ENCODE peak calls at places on chromosome 1, in eight cellular contexts. One of them, this sample, is unnamed.
A peak's percentile ranks its signal among the peaks of the same experiment; 100 is the strongest.

GRCh38 chr1:204438628-204439027 is 27.0 kb upstream of the PPP1R15B start:
- DNase-seq in tibial nerve: peak; percentile 48
- DNase-seq in NB4: peak; percentile 33
- DNase-seq in gastrocnemius medialis: peak; percentile 80
- DNase-seq in testis: no peak
- DNase-seq in H54: peak; percentile 93
- DNase-seq in sigmoid colon: peak; percentile 93
- DNase-seq in transverse colon: no peak
- DNase-seq in this sample: no peak

GRCh38 chr1:59263116-59263515 is 33.8 kb upstream of the FGGY start:
- DNase-seq in tibial nerve: no peak
- DNase-seq in NB4: no peak
- DNase-seq in gastrocnemius medialis: no peak
- DNase-seq in testis: no peak
- DNase-seq in H54: no peak
- DNase-seq in sigmoid colon: no peak
- DNase-seq in transverse colon: no peak
- DNase-seq in this sample: no peak

GRCh38 chr1:107677674-107678073 is 287.3 kb downstream of the VAV3 start:
- DNase-seq in tibial nerve: no peak
- DNase-seq in NB4: no peak
- DNase-seq in gastrocnemius medialis: no peak
- DNase-seq in testis: no peak
- DNase-seq in H54: no peak
- DNase-seq in sigmoid colon: no peak
- DNase-seq in transverse colon: no peak
- DNase-seq in this sample: no peak

GRCh38 chr1:175126347-175126746 is 58.7 kb downstream of the TNN start:
- DNase-seq in tibial nerve: no peak
- DNase-seq in NB4: no peak
- DNase-seq in gastrocnemius medialis: no peak
- DNase-seq in testis: no peak
- DNase-seq in H54: no peak
- DNase-seq in sigmoid colon: no peak
- DNase-seq in transverse colon: no peak
- DNase-seq in this sample: no peak

GRCh38 chr1:117045644-117046043 is 14.5 kb upstream of the TTF2 start:
- DNase-seq in tibial nerve: no peak
- DNase-seq in NB4: no peak
- DNase-seq in gastrocnemius medialis: no peak
- DNase-seq in testis: no peak
- DNase-seq in H54: no peak
- DNase-seq in sigmoid colon: no peak
- DNase-seq in transverse colon: no peak
- DNase-seq in this sample: no peak

GRCh38 chr1:117674521-117675400 is 68.9 kb downstream of the TENT5C start:
- DNase-seq in tibial nerve: no peak
- DNase-seq in NB4: peak; percentile 73
- DNase-seq in gastrocnemius medialis: no peak
- DNase-seq in testis: peak; percentile 30
- DNase-seq in H54: no peak
- DNase-seq in sigmoid colon: no peak
- DNase-seq in transverse colon: peak; percentile 62
- DNase-seq in this sample: peak; percentile 76

GRCh38 chr1:53326598-53327182 is 1.2 kb downstream of the LRP8 start:
- DNase-seq in tibial nerve: no peak
- DNase-seq in NB4: peak; percentile 87
- DNase-seq in gastrocnemius medialis: no peak
- DNase-seq in testis: no peak
- DNase-seq in H54: peak; percentile 68
- DNase-seq in sigmoid colon: no peak
- DNase-seq in transverse colon: no peak
- DNase-seq in this sample: no peak

GRCh38 chr1:218425647-218426342 is 80.7 kb downstream of the TGFB2 start:
- DNase-seq in tibial nerve: no peak
- DNase-seq in NB4: no peak
- DNase-seq in gastrocnemius medialis: peak; percentile 26
- DNase-seq in testis: no peak
- DNase-seq in H54: peak; percentile 20
- DNase-seq in sigmoid colon: no peak
- DNase-seq in transverse colon: no peak
- DNase-seq in this sample: no peak

GRCh38 chr1:228016653-228017355 is 10.0 kb downstream of the WNT3A start:
- DNase-seq in tibial nerve: no peak
- DNase-seq in NB4: no peak
- DNase-seq in gastrocnemius medialis: no peak
- DNase-seq in testis: no peak
- DNase-seq in H54: no peak
- DNase-seq in sigmoid colon: no peak
- DNase-seq in transverse colon: no peak
- DNase-seq in this sample: no peak

GRCh38 chr1:95115708-95116137 is 1.4 kb upstream of the TLCD4 start:
- DNase-seq in tibial nerve: no peak
- DNase-seq in NB4: peak; percentile 13
- DNase-seq in gastrocnemius medialis: no peak
- DNase-seq in testis: no peak
- DNase-seq in H54: no peak
- DNase-seq in sigmoid colon: no peak
- DNase-seq in transverse colon: no peak
- DNase-seq in this sample: peak; percentile 97

DNA sequence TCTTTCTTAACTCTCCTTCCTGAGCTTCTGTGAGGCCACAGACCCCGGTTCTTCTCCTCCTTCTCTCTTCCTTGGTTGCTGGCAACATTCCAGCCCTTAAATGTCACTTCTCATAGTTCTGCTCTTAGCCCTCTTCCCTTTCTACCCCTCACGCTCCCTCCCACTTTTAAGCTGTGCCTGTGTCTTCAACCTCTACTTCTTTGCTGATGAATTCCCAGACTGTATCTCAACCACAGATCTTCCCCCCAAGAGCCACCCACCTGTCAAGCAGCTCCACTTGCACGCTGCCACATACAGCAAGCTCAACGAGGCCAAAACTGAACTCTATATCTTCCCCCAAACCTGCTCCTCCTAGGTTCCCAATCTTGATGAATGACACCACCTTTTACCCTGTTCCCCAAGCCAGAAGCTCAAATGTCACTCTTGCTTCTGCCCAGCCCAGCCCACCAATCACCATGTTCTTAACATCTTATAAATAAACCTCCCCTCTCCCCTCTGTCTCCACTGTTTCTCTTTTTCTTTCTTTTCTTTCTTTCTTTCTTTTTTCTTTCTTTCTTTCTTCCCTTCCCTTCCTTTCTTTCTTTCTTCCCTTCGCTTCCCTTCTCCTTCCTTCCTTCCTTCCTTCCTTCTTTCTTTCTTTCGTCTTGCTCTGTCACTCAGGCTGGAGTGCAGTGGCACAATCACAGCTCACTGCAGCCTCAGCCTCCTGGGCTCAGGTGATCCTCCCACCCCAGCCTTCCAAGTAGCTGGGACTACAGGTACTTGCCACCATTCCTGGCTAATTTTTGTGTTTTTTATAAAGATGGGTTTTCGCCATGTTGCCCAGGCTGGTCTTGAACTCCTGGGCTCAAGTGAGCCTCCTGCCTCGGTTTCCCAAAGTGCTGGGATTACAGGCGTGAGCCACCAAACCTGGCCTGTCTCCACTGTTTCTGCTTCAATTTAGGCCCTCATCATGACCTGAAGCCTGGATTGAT is 19.8 kb upstream of the PTP4A2 start:
- DNase-seq in tibial nerve: peak; percentile 43
- DNase-seq in NB4: peak; percentile 86
- DNase-seq in gastrocnemius medialis: peak; percentile 11
- DNase-seq in testis: peak; percentile 26
- DNase-seq in H54: no peak
- DNase-seq in sigmoid colon: no peak
- DNase-seq in transverse colon: no peak
- DNase-seq in this sample: peak; percentile 72
- TF ChIP-seq POLR2A in tibial nerve: no peak
- TF ChIP-seq POLR2A in NB4: no peak
- TF ChIP-seq POLR2A in gastrocnemius medialis: no peak
- TF ChIP-seq POLR2A in testis: no peak
- TF ChIP-seq POLR2A in H54: no peak
- TF ChIP-seq POLR2A in sigmoid colon: no peak
- TF ChIP-seq POLR2A in transverse colon: no peak
- TF ChIP-seq POLR2A in this sample: no peak

GRCh38 chr1:154324669-154325582 is at the start of gene ATP8B2:
- DNase-seq in tibial nerve: peak; percentile 68
- DNase-seq in NB4: peak; percentile 70
- DNase-seq in gastrocnemius medialis: peak; percentile 50
- DNase-seq in testis: peak; percentile 89
- DNase-seq in H54: peak; percentile 87
- DNase-seq in sigmoid colon: peak; percentile 88
- DNase-seq in transverse colon: peak; percentile 79
- DNase-seq in this sample: peak; percentile 70

GRCh38 chr1:154327466-154328317 is 2.4 kb downstream of the ATP8B2 start:
- DNase-seq in tibial nerve: no peak
- DNase-seq in NB4: peak; percentile 26
- DNase-seq in gastrocnemius medialis: no peak
- DNase-seq in testis: no peak
- DNase-seq in H54: no peak
- DNase-seq in sigmoid colon: no peak
- DNase-seq in transverse colon: peak; percentile 65
- DNase-seq in this sample: peak; percentile 40

GRCh38 chr1:154324241-154324640 is 1.1 kb upstream of the ATP8B2 start:
- DNase-seq in tibial nerve: no peak
- DNase-seq in NB4: no peak
- DNase-seq in gastrocnemius medialis: no peak
- DNase-seq in testis: no peak
- DNase-seq in H54: no peak
- DNase-seq in sigmoid colon: no peak
- DNase-seq in transverse colon: no peak
- DNase-seq in this sample: no peak

GRCh38 chr1:154326546-154327465 is 1.5 kb downstream of the ATP8B2 start:
- DNase-seq in tibial nerve: peak; percentile 85
- DNase-seq in NB4: peak; percentile 19
- DNase-seq in gastrocnemius medialis: no peak
- DNase-seq in testis: peak; percentile 60
- DNase-seq in H54: peak; percentile 70
- DNase-seq in sigmoid colon: peak; percentile 91
- DNase-seq in transverse colon: no peak
- DNase-seq in this sample: peak; percentile 85

DNA sequence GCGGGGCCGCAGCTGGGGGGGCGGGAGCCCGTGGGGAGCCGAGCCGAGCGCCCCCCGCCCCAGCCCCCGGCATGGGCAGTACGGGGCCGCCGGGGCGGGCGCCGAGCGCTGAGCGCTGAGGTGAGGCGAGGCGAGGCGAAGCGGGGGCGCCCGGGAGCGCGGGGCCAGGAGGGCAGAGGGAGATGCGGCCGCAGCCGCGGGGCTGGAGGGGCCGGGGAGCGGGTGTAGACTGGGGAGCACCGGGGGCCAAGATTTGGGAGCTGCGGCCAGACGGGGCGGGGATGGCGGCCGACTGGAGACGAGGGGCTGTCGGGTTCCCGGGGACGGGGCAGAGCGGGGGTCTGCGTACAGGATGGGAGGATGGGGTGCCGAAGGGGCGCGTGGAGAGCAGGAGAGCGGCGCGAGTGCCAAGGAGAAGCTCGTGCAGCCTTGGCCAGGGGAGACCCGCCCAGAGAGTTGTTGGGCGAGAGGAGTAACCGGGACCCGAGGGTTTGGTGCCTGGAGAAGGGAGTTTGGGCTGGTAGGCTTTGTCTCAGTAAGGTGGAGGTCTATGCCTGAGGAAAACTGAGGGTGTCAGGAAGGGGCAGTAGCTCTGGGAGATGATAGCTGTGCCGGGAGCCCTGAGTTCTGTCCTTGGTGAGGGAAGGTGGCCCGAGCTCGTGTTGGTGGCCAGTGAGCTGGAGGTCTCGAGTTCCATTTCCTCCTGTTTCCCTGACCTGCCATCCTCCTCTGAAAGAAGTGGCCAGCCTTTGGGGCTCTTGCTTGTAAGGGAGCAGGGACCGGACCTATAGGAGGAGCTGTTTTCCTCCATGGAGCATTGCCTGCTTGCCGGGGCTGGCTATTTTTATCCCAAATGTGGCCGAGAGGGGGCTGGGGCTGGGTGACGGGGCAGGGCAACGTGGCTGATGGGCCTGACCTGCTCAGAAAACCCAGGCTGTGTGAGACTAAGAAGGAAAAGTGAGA is 539 bp downstream of the ATP8B2 start:
- DNase-seq in tibial nerve: peak; percentile 81
- DNase-seq in NB4: peak; percentile 63
- DNase-seq in gastrocnemius medialis: peak; percentile 35
- DNase-seq in testis: peak; percentile 83
- DNase-seq in H54: peak; percentile 88
- DNase-seq in sigmoid colon: peak; percentile 86
- DNase-seq in transverse colon: peak; percentile 64
- DNase-seq in this sample: peak; percentile 57
- TF ChIP-seq POLR2A in tibial nerve: peak; percentile 57
- TF ChIP-seq POLR2A in NB4: no peak
- TF ChIP-seq POLR2A in gastrocnemius medialis: peak; percentile 16
- TF ChIP-seq POLR2A in testis: no peak
- TF ChIP-seq POLR2A in H54: peak; percentile 53
- TF ChIP-seq POLR2A in sigmoid colon: no peak
- TF ChIP-seq POLR2A in transverse colon: no peak
- TF ChIP-seq POLR2A in this sample: peak; percentile 25

GRCh38 chr1:159924025-159924790 is 1.1 kb downstream of the TAGLN2 start:
- DNase-seq in tibial nerve: peak; percentile 86
- DNase-seq in NB4: peak; percentile 89
- DNase-seq in gastrocnemius medialis: peak; percentile 68
- DNase-seq in testis: peak; percentile 83
- DNase-seq in H54: peak; percentile 95
- DNase-seq in sigmoid colon: peak; percentile 96
- DNase-seq in transverse colon: peak; percentile 90
- DNase-seq in this sample: peak; percentile 93

GRCh38 chr1:159923203-159924024 is 1.9 kb downstream of the TAGLN2 start:
- DNase-seq in tibial nerve: peak; percentile 78
- DNase-seq in NB4: peak; percentile 89
- DNase-seq in gastrocnemius medialis: peak; percentile 45
- DNase-seq in testis: peak; percentile 87
- DNase-seq in H54: peak; percentile 92
- DNase-seq in sigmoid colon: peak; percentile 91
- DNase-seq in transverse colon: peak; percentile 92
- DNase-seq in this sample: peak; percentile 82

GRCh38 chr1:159921251-159921650 is 4.1 kb downstream of the TAGLN2 start:
- DNase-seq in tibial nerve: no peak
- DNase-seq in NB4: no peak
- DNase-seq in gastrocnemius medialis: no peak
- DNase-seq in testis: no peak
- DNase-seq in H54: no peak
- DNase-seq in sigmoid colon: no peak
- DNase-seq in transverse colon: no peak
- DNase-seq in this sample: peak; percentile 25

GRCh38 chr1:159921700-159922498 is 3.4 kb downstream of the TAGLN2 start:
- DNase-seq in tibial nerve: no peak
- DNase-seq in NB4: no peak
- DNase-seq in gastrocnemius medialis: no peak
- DNase-seq in testis: no peak
- DNase-seq in H54: no peak
- DNase-seq in sigmoid colon: no peak
- DNase-seq in transverse colon: peak; percentile 41
- DNase-seq in this sample: peak; percentile 78

GRCh38 chr1:159922499-159923202 is 2.7 kb downstream of the TAGLN2 start:
- DNase-seq in tibial nerve: no peak
- DNase-seq in NB4: no peak
- DNase-seq in gastrocnemius medialis: no peak
- DNase-seq in testis: no peak
- DNase-seq in H54: no peak
- DNase-seq in sigmoid colon: peak; percentile 75
- DNase-seq in transverse colon: peak; percentile 66
- DNase-seq in this sample: peak; percentile 59
- TF ChIP-seq POLR2A in tibial nerve: no peak
- TF ChIP-seq POLR2A in NB4: no peak
- TF ChIP-seq POLR2A in gastrocnemius medialis: no peak
- TF ChIP-seq POLR2A in testis: no peak
- TF ChIP-seq POLR2A in H54: peak; percentile 2
- TF ChIP-seq POLR2A in sigmoid colon: no peak
- TF ChIP-seq POLR2A in transverse colon: no peak
- TF ChIP-seq POLR2A in this sample: no peak

GRCh38 chr1:112390775-112391602 is 5.0 kb upstream of the CTTNBP2NL start:
- DNase-seq in tibial nerve: peak; percentile 97
- DNase-seq in NB4: peak; percentile 84
- DNase-seq in gastrocnemius medialis: peak; percentile 70
- DNase-seq in testis: peak; percentile 94
- DNase-seq in H54: peak; percentile 59
- DNase-seq in sigmoid colon: peak; percentile 96
- DNase-seq in transverse colon: peak; percentile 95
- DNase-seq in this sample: peak; percentile 82
- TF ChIP-seq POLR2A in tibial nerve: peak; percentile 36
- TF ChIP-seq POLR2A in NB4: no peak
- TF ChIP-seq POLR2A in gastrocnemius medialis: peak; percentile 22
- TF ChIP-seq POLR2A in testis: no peak
- TF ChIP-seq POLR2A in H54: no peak
- TF ChIP-seq POLR2A in sigmoid colon: no peak
- TF ChIP-seq POLR2A in transverse colon: peak; percentile 48
- TF ChIP-seq POLR2A in this sample: no peak